ENCODE peak calls at places on chromosomes 7 and 10, in eight cellular contexts. R, W, U, C, T, H, E and V are unnamed samples.

GRCh38 chr7:151100921-151101320 is 14.6 kb downstream of the AGAP3 start:
- DNase-seq in R (no peak), W (no peak), U (no peak), C (no peak), T (no peak), H (no peak), E (no peak), V (no peak)

GRCh38 chr10:109037978-109038377 is 885.3 kb downstream of the XPNPEP1 start:
- DNase-seq in R (no peak), W (no peak), U (no peak), C (no peak), T (no peak), H (no peak), E (no peak), V (no peak)

GRCh38 chr10:122682522-122682921 is 17.1 kb downstream of the C10orf120 start:
- DNase-seq in R (no peak), W (no peak), U (no peak), C (no peak), T (no peak), H (no peak), E (no peak), V (no peak)

GRCh38 chr10:62979921-62980320 is 153.2 kb upstream of the NRBF2 start:
- DNase-seq in R (no peak), W (no peak), U (no peak), C (no peak), T (no peak), H (no peak), E (no peak), V (no peak)

GRCh38 chr7:48742046-48742445 is 182.3 kb upstream of the CDC14C start:
- DNase-seq in R (no peak), W (no peak), U (no peak), C (no peak), T (no peak), H (no peak), E (no peak), V (no peak)

GRCh38 chr7:112926018-112926417 is 135.8 kb upstream of the TMEM168 start:
- DNase-seq in R (no peak), W (no peak), U (no peak), C (no peak), T (no peak), H (no peak), E (no peak), V (no peak)

GRCh38 chr7:138919912-138920311 is 61.3 kb downstream of the KIAA1549 start:
- DNase-seq in R (no peak), W (no peak), U (peak), C (no peak), T (no peak), H (no peak), E (peak), V (no peak)

GRCh38 chr7:130143986-130144618 is 61.1 kb downstream of the TMEM209 start:
- DNase-seq in R (no peak), W (no peak), U (no peak), C (peak), T (no peak), H (no peak), E (peak), V (no peak)

GRCh38 chr7:51457079-51457478 is 140.5 kb upstream of the COBL start:
- DNase-seq in R (no peak), W (no peak), U (no peak), C (no peak), T (no peak), H (no peak), E (no peak), V (no peak)

DNA sequence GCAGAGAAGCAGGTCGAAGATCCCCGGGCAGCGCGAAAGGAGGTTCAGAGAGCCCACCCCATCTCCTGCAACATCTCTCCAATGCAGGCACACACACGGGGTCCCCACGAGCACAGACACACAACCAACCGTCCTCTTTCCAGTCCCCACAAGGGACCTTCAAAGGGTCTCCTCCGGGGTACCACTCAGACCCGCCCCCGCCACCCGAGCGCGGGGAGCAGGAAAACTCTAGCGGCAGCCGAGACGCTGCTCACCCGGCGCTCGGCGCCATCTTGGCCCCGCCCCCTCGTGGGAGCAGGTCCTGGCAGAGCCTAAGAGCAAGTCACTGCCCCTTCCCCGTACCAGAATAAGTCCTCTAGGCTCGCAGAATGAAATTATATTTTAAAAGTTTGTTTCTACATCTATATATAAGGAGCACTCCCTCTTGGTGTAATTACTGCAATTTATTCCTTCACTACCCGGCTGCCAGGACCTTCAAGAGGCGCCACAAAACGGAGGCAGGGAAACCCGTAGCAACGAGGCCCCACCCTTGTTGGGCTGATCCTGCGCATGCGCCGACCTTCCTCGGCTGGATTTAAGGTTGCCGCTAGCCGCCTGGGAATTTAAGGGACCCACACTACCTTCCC is at the start of the genes CNPY4 and TAF6:
- DNase-seq in R (peak), W (peak), U (peak), C (peak), T (peak), H (peak), E (peak), V (peak)
- TF ChIP-seq POLR2A in R (peak), W (no peak), U (peak), C (no peak), T (peak), H (no peak), E (peak), V (peak)

DNA sequence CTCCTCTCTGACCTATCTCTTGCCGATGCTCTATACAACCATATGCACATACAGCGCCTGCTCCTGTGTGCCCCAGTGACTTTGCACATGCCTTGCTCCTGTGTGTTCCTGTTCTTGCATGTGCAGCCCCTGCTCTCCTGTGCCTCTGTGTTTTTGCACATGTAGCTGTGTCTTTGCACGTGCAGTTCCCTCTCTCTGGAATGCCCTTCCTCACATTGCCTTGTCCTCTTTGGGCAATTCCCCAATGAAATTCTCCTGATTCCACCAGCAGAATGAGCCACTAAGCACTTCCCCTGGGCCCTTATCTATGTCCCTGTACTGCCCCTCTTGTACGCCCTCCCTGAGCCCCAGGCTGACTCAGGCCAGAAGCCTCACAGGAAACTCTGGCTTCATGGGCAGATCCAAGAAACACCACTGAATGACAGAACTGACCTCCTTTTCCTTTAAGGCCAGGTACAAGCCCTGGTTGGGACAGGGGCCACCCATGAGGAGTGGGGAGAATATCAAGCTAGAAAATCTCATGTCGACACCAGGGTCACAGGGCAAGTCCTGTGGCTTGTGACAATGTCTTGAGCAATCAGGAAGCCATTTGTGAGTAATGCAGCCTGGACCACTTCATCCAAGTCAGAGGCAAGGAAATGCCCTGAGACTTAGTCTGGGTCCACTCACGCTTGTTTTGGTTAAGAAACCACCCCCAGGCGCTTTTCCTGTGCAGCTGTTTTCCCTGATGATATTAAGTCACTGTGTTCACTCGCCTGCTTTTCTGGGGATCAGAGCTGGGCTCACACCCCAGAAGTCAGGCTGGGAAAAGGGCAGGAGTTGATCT is 1.9 kb upstream of the ARHGAP22 start:
- DNase-seq in R (peak), W (peak), U (peak), C (no peak), T (peak), H (no peak), E (peak), V (no peak)
- TF ChIP-seq POLR2A in R (no peak), W (peak), U (no peak), C (no peak), T (no peak), H (no peak), E (no peak), V (no peak)

GRCh38 chr10:100729877-100730738 is 15.3 kb upstream of the PAX2 start:
- DNase-seq in R (no peak), W (no peak), U (no peak), C (peak), T (no peak), H (no peak), E (no peak), V (no peak)

GRCh38 chr10:100731603-100732596 is 13.5 kb upstream of the PAX2 start:
- DNase-seq in R (no peak), W (no peak), U (no peak), C (peak), T (no peak), H (no peak), E (no peak), V (no peak)

GRCh38 chr10:100730739-100731602 is 14.4 kb upstream of the PAX2 start:
- DNase-seq in R (no peak), W (peak), U (peak), C (peak), T (no peak), H (no peak), E (no peak), V (no peak)

GRCh38 chr10:100727808-100728207 is 17.6 kb upstream of the PAX2 start:
- DNase-seq in R (no peak), W (no peak), U (no peak), C (no peak), T (no peak), H (no peak), E (no peak), V (no peak)

DNA sequence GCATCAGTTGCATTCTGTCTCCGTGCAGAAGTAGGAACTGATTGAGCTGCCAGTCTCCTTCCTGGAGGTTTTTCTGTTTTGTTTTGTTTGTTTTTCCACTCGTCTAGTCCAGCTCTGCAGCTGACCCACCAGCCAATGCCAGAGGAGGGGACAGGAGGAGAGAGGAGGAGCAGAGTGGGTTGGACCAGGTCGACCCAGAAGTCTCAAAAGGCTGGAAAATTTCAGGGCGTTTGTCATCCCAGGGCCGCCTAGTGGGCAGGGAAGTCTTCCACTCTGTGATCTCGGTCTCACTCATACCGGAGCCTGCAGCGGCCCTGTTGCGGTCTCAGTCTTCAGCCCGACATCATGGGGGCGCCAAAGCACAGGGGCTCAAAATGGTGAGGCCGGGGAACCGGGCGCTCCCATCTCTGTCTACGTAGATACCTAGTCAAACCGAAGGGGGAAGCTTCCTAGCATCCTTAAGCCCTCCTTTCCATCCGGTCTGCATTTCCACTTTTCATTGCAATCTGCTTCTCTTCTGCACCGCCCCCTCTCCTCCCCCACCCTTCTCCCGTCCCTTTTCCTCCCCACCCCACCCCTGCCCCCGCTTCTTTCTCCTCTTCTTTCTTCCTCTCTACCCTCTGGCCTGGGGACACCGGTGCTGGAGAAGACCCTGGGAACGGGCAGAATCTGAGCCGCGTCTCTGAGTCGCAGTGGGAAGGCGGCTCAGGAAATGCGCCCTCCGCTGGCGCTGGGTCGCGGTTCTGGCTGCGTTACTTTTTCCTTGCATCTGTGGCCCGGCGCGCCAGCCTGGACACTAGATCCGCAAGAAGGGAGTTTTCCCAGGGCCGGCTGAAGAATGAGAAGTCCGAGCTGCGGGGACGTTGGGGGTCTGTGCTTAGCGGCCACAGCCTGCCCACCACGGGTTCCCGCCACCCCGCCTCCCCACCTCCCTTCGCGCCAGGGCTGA is 16.2 kb upstream of the PAX2 start:
- DNase-seq in R (peak), W (peak), U (peak), C (peak), T (no peak), H (no peak), E (peak), V (peak)
- TF ChIP-seq POLR2A in R (no peak), W (no peak), U (no peak), C (no peak), T (no peak), H (no peak), E (no peak), V (no peak)

GRCh38 chr10:31694929-31695837 is 233.4 kb downstream of the ARHGAP12 start:
- DNase-seq in R (no peak), W (peak), U (no peak), C (no peak), T (no peak), H (no peak), E (no peak), V (no peak)

GRCh38 chr10:31701546-31701945 is 227.1 kb downstream of the ARHGAP12 start:
- DNase-seq in R (no peak), W (no peak), U (no peak), C (no peak), T (no peak), H (no peak), E (no peak), V (no peak)

GRCh38 chr10:31697271-31698168 is 231.1 kb downstream of the ARHGAP12 start:
- DNase-seq in R (peak), W (peak), U (no peak), C (peak), T (peak), H (peak), E (peak), V (no peak)

GRCh38 chr10:31700222-31700621 is 228.4 kb downstream of the ARHGAP12 start:
- DNase-seq in R (no peak), W (peak), U (no peak), C (no peak), T (no peak), H (no peak), E (no peak), V (no peak)

GRCh38 chr10:31698169-31698890 is 230.3 kb downstream of the ARHGAP12 start:
- DNase-seq in R (no peak), W (peak), U (peak), C (no peak), T (peak), H (peak), E (no peak), V (no peak)
- TF ChIP-seq POLR2A in R (no peak), W (no peak), U (no peak), C (no peak), T (no peak), H (no peak), E (no peak), V (no peak)